ENCODE peak calls at places on chromosomes 3 and 15, in nine cellular contexts. One of them, this sample, is unnamed.

GRCh38 chr15:90022345-90022744 is 21.2 kb downstream of the ZNF710 start:
- DNase-seq in anterior cingulate cortex: no peak
- DNase-seq in fibroblast of lung: no peak
- DNase-seq in iris pigment epithelial cell: no peak
- DNase-seq in AG08395: no peak
- DNase-seq in foreskin fibroblast: no peak
- DNase-seq in NCI-H82: no peak
- DNase-seq in breast epithelium: no peak
- DNase-seq in gastrocnemius medialis: no peak
- DNase-seq in this sample: no peak

GRCh38 chr15:41577863-41578735 is 19.1 kb downstream of the TYRO3 start:
- DNase-seq in anterior cingulate cortex: no peak
- DNase-seq in fibroblast of lung: no peak
- DNase-seq in iris pigment epithelial cell: no peak
- DNase-seq in AG08395: no peak
- DNase-seq in foreskin fibroblast: no peak
- DNase-seq in NCI-H82: no peak
- DNase-seq in breast epithelium: no peak
- DNase-seq in gastrocnemius medialis: no peak
- DNase-seq in this sample: no peak

GRCh38 chr15:53918180-53919079 is 59.8 kb upstream of the UNC13C start:
- DNase-seq in anterior cingulate cortex: no peak
- DNase-seq in fibroblast of lung: no peak
- DNase-seq in iris pigment epithelial cell: no peak
- DNase-seq in AG08395: no peak
- DNase-seq in foreskin fibroblast: no peak
- DNase-seq in NCI-H82: peak; percentile 59
- DNase-seq in breast epithelium: no peak
- DNase-seq in gastrocnemius medialis: no peak
- DNase-seq in this sample: no peak

GRCh38 chr3:149134560-149134959 is 5.1 kb downstream of the HPS3 start:
- DNase-seq in anterior cingulate cortex: no peak
- DNase-seq in fibroblast of lung: peak; percentile 14
- DNase-seq in iris pigment epithelial cell: peak; percentile 70
- DNase-seq in AG08395: no peak
- DNase-seq in foreskin fibroblast: peak; percentile 12
- DNase-seq in NCI-H82: peak; percentile 61
- DNase-seq in breast epithelium: no peak
- DNase-seq in gastrocnemius medialis: no peak
- DNase-seq in this sample: no peak

GRCh38 chr3:151328298-151329036 is 882 bp downstream of the P2RY13 start:
- DNase-seq in anterior cingulate cortex: no peak
- DNase-seq in fibroblast of lung: peak; percentile 44
- DNase-seq in iris pigment epithelial cell: no peak
- DNase-seq in AG08395: peak; percentile 11
- DNase-seq in foreskin fibroblast: no peak
- DNase-seq in NCI-H82: no peak
- DNase-seq in breast epithelium: peak; percentile 22
- DNase-seq in gastrocnemius medialis: no peak
- DNase-seq in this sample: no peak

GRCh38 chr3:18100126-18100525 is 325.0 kb downstream of the SATB1 start:
- DNase-seq in anterior cingulate cortex: no peak
- DNase-seq in fibroblast of lung: no peak
- DNase-seq in iris pigment epithelial cell: no peak
- DNase-seq in AG08395: no peak
- DNase-seq in foreskin fibroblast: no peak
- DNase-seq in NCI-H82: no peak
- DNase-seq in breast epithelium: no peak
- DNase-seq in gastrocnemius medialis: no peak
- DNase-seq in this sample: no peak

GRCh38 chr3:95899911-95900310 is 914.5 kb upstream of the EPHA6 start:
- DNase-seq in anterior cingulate cortex: no peak
- DNase-seq in fibroblast of lung: peak; percentile 20
- DNase-seq in iris pigment epithelial cell: no peak
- DNase-seq in AG08395: no peak
- DNase-seq in foreskin fibroblast: no peak
- DNase-seq in NCI-H82: no peak
- DNase-seq in breast epithelium: no peak
- DNase-seq in gastrocnemius medialis: no peak
- DNase-seq in this sample: no peak

GRCh38 chr15:36942248-36942827 is 158.0 kb downstream of the MEIS2 start:
- DNase-seq in anterior cingulate cortex: no peak
- DNase-seq in fibroblast of lung: no peak
- DNase-seq in iris pigment epithelial cell: no peak
- DNase-seq in AG08395: no peak
- DNase-seq in foreskin fibroblast: no peak
- DNase-seq in NCI-H82: no peak
- DNase-seq in breast epithelium: no peak
- DNase-seq in gastrocnemius medialis: no peak
- DNase-seq in this sample: no peak

GRCh38 chr3:39126532-39127071 is 19.1 kb downstream of the TTC21A start:
- DNase-seq in anterior cingulate cortex: no peak
- DNase-seq in fibroblast of lung: peak; percentile 77
- DNase-seq in iris pigment epithelial cell: peak; percentile 43
- DNase-seq in AG08395: peak; percentile 51
- DNase-seq in foreskin fibroblast: peak; percentile 25
- DNase-seq in NCI-H82: peak; percentile 80
- DNase-seq in breast epithelium: peak; percentile 43
- DNase-seq in gastrocnemius medialis: no peak
- DNase-seq in this sample: no peak

GRCh38 chr3:47283193-47283537 is 421 bp downstream of the KLHL18 start:
- DNase-seq in anterior cingulate cortex: no peak
- DNase-seq in fibroblast of lung: no peak
- DNase-seq in iris pigment epithelial cell: peak; percentile 12
- DNase-seq in AG08395: no peak
- DNase-seq in foreskin fibroblast: no peak
- DNase-seq in NCI-H82: peak; percentile 49
- DNase-seq in breast epithelium: no peak
- DNase-seq in gastrocnemius medialis: no peak
- DNase-seq in this sample: no peak

GRCh38 chr3:125386811-125387210 is 11.7 kb upstream of the ZNF148 start:
- DNase-seq in anterior cingulate cortex: no peak
- DNase-seq in fibroblast of lung: peak; percentile 71
- DNase-seq in iris pigment epithelial cell: peak; percentile 94
- DNase-seq in AG08395: peak; percentile 34
- DNase-seq in foreskin fibroblast: peak; percentile 82
- DNase-seq in NCI-H82: no peak
- DNase-seq in breast epithelium: no peak
- DNase-seq in gastrocnemius medialis: no peak
- DNase-seq in this sample: no peak

GRCh38 chr15:41513282-41514227 is at the start of gene LTK:
- DNase-seq in anterior cingulate cortex: no peak
- DNase-seq in fibroblast of lung: no peak
- DNase-seq in iris pigment epithelial cell: no peak
- DNase-seq in AG08395: no peak
- DNase-seq in foreskin fibroblast: no peak
- DNase-seq in NCI-H82: peak; percentile 93
- DNase-seq in breast epithelium: no peak
- DNase-seq in gastrocnemius medialis: no peak
- DNase-seq in this sample: no peak

GRCh38 chr15:74798388-74799254 is 14.0 kb upstream of the LMAN1L start:
- DNase-seq in anterior cingulate cortex: no peak
- DNase-seq in fibroblast of lung: no peak
- DNase-seq in iris pigment epithelial cell: no peak
- DNase-seq in AG08395: no peak
- DNase-seq in foreskin fibroblast: no peak
- DNase-seq in NCI-H82: no peak
- DNase-seq in breast epithelium: peak; percentile 55
- DNase-seq in gastrocnemius medialis: peak; percentile 88
- DNase-seq in this sample: no peak

GRCh38 chr3:33372218-33373081 is 67.8 kb downstream of the UBP1 start:
- DNase-seq in anterior cingulate cortex: peak; percentile 15
- DNase-seq in fibroblast of lung: peak; percentile 77
- DNase-seq in iris pigment epithelial cell: peak; percentile 65
- DNase-seq in AG08395: peak; percentile 60
- DNase-seq in foreskin fibroblast: peak; percentile 46
- DNase-seq in NCI-H82: peak; percentile 68
- DNase-seq in breast epithelium: no peak
- DNase-seq in gastrocnemius medialis: no peak
- DNase-seq in this sample: peak; percentile 10

GRCh38 chr3:114716916-114717315 is 423.1 kb downstream of the TIGIT start:
- DNase-seq in anterior cingulate cortex: no peak
- DNase-seq in fibroblast of lung: no peak
- DNase-seq in iris pigment epithelial cell: no peak
- DNase-seq in AG08395: no peak
- DNase-seq in foreskin fibroblast: no peak
- DNase-seq in NCI-H82: no peak
- DNase-seq in breast epithelium: no peak
- DNase-seq in gastrocnemius medialis: no peak
- DNase-seq in this sample: no peak

GRCh38 chr3:13655074-13655913 is 106.4 kb downstream of the FBLN2 start:
- DNase-seq in anterior cingulate cortex: no peak
- DNase-seq in fibroblast of lung: peak; percentile 32
- DNase-seq in iris pigment epithelial cell: peak; percentile 29
- DNase-seq in AG08395: peak; percentile 73
- DNase-seq in foreskin fibroblast: no peak
- DNase-seq in NCI-H82: peak; percentile 64
- DNase-seq in breast epithelium: no peak
- DNase-seq in gastrocnemius medialis: no peak
- DNase-seq in this sample: no peak

GRCh38 chr3:197487911-197488391 is 67.8 kb downstream of the BDH1 start:
- DNase-seq in anterior cingulate cortex: no peak
- DNase-seq in fibroblast of lung: peak; percentile 82
- DNase-seq in iris pigment epithelial cell: peak; percentile 99
- DNase-seq in AG08395: peak; percentile 93
- DNase-seq in foreskin fibroblast: peak; percentile 97
- DNase-seq in NCI-H82: peak; percentile 47
- DNase-seq in breast epithelium: peak; percentile 63
- DNase-seq in gastrocnemius medialis: peak; percentile 62
- DNase-seq in this sample: no peak

GRCh38 chr3:190865828-190866227 is 3.3 kb upstream of the GMNC start:
- DNase-seq in anterior cingulate cortex: no peak
- DNase-seq in fibroblast of lung: no peak
- DNase-seq in iris pigment epithelial cell: no peak
- DNase-seq in AG08395: no peak
- DNase-seq in foreskin fibroblast: no peak
- DNase-seq in NCI-H82: peak; percentile 30
- DNase-seq in breast epithelium: no peak
- DNase-seq in gastrocnemius medialis: no peak
- DNase-seq in this sample: no peak

GRCh38 chr15:69315402-69316110 is 16.8 kb downstream of the PAQR5 start:
- DNase-seq in anterior cingulate cortex: no peak
- DNase-seq in fibroblast of lung: no peak
- DNase-seq in iris pigment epithelial cell: no peak
- DNase-seq in AG08395: no peak
- DNase-seq in foreskin fibroblast: no peak
- DNase-seq in NCI-H82: no peak
- DNase-seq in breast epithelium: no peak
- DNase-seq in gastrocnemius medialis: no peak
- DNase-seq in this sample: no peak

GRCh38 chr15:52466134-52466701 is 62.5 kb downstream of the MYO5A start:
- DNase-seq in anterior cingulate cortex: no peak
- DNase-seq in fibroblast of lung: no peak
- DNase-seq in iris pigment epithelial cell: no peak
- DNase-seq in AG08395: no peak
- DNase-seq in foreskin fibroblast: no peak
- DNase-seq in NCI-H82: no peak
- DNase-seq in breast epithelium: no peak
- DNase-seq in gastrocnemius medialis: peak; percentile 42
- DNase-seq in this sample: no peak

GRCh38 chr3:69288161-69288895 is 97.6 kb downstream of the FRMD4B start:
- DNase-seq in anterior cingulate cortex: no peak
- DNase-seq in fibroblast of lung: no peak
- DNase-seq in iris pigment epithelial cell: no peak
- DNase-seq in AG08395: no peak
- DNase-seq in foreskin fibroblast: no peak
- DNase-seq in NCI-H82: peak; percentile 60
- DNase-seq in breast epithelium: no peak
- DNase-seq in gastrocnemius medialis: no peak
- DNase-seq in this sample: no peak

GRCh38 chr3:31462050-31462569 is 70.6 kb upstream of the STT3B start:
- DNase-seq in anterior cingulate cortex: no peak
- DNase-seq in fibroblast of lung: no peak
- DNase-seq in iris pigment epithelial cell: peak; percentile 5
- DNase-seq in AG08395: no peak
- DNase-seq in foreskin fibroblast: no peak
- DNase-seq in NCI-H82: no peak
- DNase-seq in breast epithelium: no peak
- DNase-seq in gastrocnemius medialis: no peak
- DNase-seq in this sample: peak; percentile 27

GRCh38 chr15:51223771-51224229 is 114.6 kb downstream of the CYP19A1 start:
- DNase-seq in anterior cingulate cortex: no peak
- DNase-seq in fibroblast of lung: peak; percentile 86
- DNase-seq in iris pigment epithelial cell: peak; percentile 71
- DNase-seq in AG08395: peak; percentile 93
- DNase-seq in foreskin fibroblast: peak; percentile 94
- DNase-seq in NCI-H82: no peak
- DNase-seq in breast epithelium: peak; percentile 49
- DNase-seq in gastrocnemius medialis: peak; percentile 41
- DNase-seq in this sample: no peak